ENCODE peak calls at places on chromosomes 6 and 20, in four cellular contexts. G is PC-3, R is astrocyte, X is choroid plexus epithelial cell. M is an unnamed sample.

GRCh38 chr6:120077489-120077888 is 727.9 kb upstream of the MAN1A1 start:
- DNase-seq in R (peak; percentile 1), X (peak; percentile 1), G (peak; percentile 45), M (peak; percentile 44)

GRCh38 chr6:53718597-53719460 is 53.3 kb upstream of the KLHL31 start:
- DNase-seq in G (peak; percentile 88), X (peak; percentile 85), R (peak; percentile 53), M (peak; percentile 78)

GRCh38 chr20:64055893-64056638 is 6.6 kb upstream of the SOX18 start:
- DNase-seq in X (peak; percentile 36), G (peak; percentile 10), R (no peak), M (no peak)

GRCh38 chr6:109445382-109445781 is 4.9 kb downstream of the SMPD2 start:
- DNase-seq in G (no peak), R (no peak), X (no peak), M (no peak)

GRCh38 chr6:121451250-121451649 is 15.8 kb downstream of the GJA1 start:
- DNase-seq in R (no peak), G (no peak), X (no peak), M (no peak)

GRCh38 chr6:75449625-75450206 is 43.9 kb downstream of the FILIP1 start:
- DNase-seq in X (peak; percentile 68), G (peak; percentile 65), R (peak; percentile 74), M (peak; percentile 38)

GRCh38 chr6:9761220-9761619 is 653.7 kb downstream of the TFAP2A start:
- DNase-seq in G (peak; percentile 6), X (no peak), R (no peak), M (peak; percentile 21)

GRCh38 chr6:52511572-52512151 is 65.2 kb downstream of the TRAM2 start:
- DNase-seq in G (peak; percentile 13), X (peak; percentile 57), R (peak; percentile 58), M (peak; percentile 28)

GRCh38 chr20:25090492-25091429 is 8.8 kb upstream of the VSX1 start:
- DNase-seq in X (no peak), G (peak; percentile 49), R (no peak), M (no peak)

GRCh38 chr6:41878961-41879405 is 16.2 kb downstream of the USP49 start:
- DNase-seq in R (peak; percentile 63), G (peak; percentile 65), X (peak; percentile 56), M (peak; percentile 14)

GRCh38 chr6:115612796-115613479 is 447.8 kb downstream of the FRK start:
- DNase-seq in X (no peak), R (no peak), G (no peak), M (no peak)

GRCh38 chr6:128519132-128519930 is 1.1 kb downstream of the PTPRK start:
- DNase-seq in X (peak; percentile 63), G (peak; percentile 57), R (peak; percentile 45), M (peak; percentile 55)

GRCh38 chr20:35743693-35744491 is 1.8 kb upstream of the RBM39 start:
- DNase-seq in G (no peak), X (peak; percentile 42), R (no peak), M (no peak)
- H3K4me3 ChIP-seq in G (no peak overlapping the region), X (peak overlapping the region; percentile 2), R (no peak overlapping the region), M (no peak overlapping the region)

DNA sequence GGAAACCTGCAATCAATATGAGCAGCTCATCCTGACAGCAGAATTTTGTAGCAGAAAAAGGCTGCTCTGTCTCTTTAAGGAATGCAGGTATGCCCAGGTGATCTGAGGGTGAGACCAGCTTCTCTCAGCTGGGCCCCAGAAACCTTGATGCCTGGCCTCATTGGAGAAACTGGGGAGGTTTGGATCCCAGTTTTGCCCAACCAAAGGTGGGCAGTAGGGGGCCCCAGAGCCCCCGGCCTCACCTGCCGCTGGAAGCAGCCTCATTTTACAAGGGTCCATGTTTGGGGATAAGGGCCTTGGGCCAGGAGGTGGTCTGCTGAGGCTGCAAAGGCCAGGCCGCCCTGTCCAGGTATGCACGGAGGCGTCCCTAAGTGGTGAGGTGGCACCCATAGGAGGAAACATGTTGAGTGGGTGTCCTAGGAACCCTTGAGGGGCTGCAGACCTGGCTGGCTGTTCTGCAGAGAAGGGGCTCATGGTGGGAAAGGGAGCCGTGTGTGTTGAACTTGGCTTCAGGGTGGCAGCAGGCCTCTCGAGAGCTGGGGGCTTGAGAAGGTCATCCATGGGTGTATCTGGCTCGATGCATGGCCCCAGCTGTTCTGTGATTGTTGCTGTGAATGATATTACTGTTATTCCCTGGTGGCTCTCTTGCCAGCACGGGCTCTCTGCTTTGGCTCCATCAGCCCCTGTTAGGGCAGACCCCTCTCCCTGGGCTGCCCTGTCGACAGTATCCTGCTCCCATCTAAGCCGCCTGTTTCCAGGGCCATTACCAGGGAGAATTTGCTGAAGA is 208.4 kb downstream of the CDH4 start:
- DNase-seq in G (no peak), R (no peak), X (no peak), M (no peak)
- TF ChIP-seq CTCF in G (no peak), R (no peak), X (no peak), M (no peak)

GRCh38 chr6:72623808-72624207 is 1.9 kb downstream of the KCNQ5 start:
- DNase-seq in X (no peak), R (no peak), G (no peak), M (no peak)
- H3K4me3 ChIP-seq in X (no peak overlapping the region), R (no peak overlapping the region), G (no peak overlapping the region), M (no peak overlapping the region)

GRCh38 chr6:5071216-5071615 is 13.9 kb upstream of the PPP1R3G start:
- DNase-seq in G (no peak), R (no peak), X (no peak), M (no peak)
- TF ChIP-seq CTCF in G (no peak), R (no peak), X (no peak), M (no peak)

GRCh38 chr20:9492067-9492466 is 22.3 kb upstream of the LAMP5 start:
- DNase-seq in X (no peak), G (peak; percentile 76), R (no peak), M (no peak)

GRCh38 chr20:9485614-9486325 is 28.6 kb upstream of the LAMP5 start:
- DNase-seq in R (no peak), X (no peak), G (peak; percentile 68), M (no peak)

GRCh38 chr20:9491324-9491723 is 23.1 kb upstream of the LAMP5 start:
- DNase-seq in R (no peak), X (no peak), G (no peak), M (no peak)

GRCh38 chr20:9490171-9490570 is 24.2 kb upstream of the LAMP5 start:
- DNase-seq in R (peak; percentile 4), G (no peak), X (no peak), M (no peak)

DNA sequence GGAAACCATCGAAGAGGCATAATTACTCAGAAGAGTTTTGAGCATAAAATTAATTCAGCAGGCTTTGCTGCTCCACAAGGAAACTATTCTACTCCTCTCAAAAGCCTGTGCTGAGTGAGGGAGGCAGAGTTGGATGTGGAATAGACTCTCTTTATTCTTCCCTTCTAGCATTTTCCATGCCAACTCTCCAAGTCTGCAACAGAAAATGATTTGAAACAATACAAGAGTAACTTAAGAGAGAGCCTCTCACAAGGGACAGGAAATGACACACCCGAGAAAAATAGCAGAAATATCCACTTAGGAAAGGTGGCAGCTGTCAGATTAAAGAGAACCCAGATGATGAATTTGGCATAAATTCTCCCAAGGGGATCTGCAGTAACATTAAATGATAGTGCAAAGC is 26.3 kb upstream of the LAMP5 start:
- DNase-seq in X (no peak), R (no peak), G (peak; percentile 19), M (no peak)
- H3K4me3 ChIP-seq in X (no peak overlapping the region), R (no peak overlapping the region), G (no peak overlapping the region), M (no peak overlapping the region)

GRCh38 chr6:6790891-6791290 is 202.4 kb downstream of the LY86 start:
- DNase-seq in G (peak; percentile 96), R (peak; percentile 8), X (no peak), M (peak; percentile 92)
- TF ChIP-seq CTCF in G (no peak), R (no peak), X (no peak), M (no peak)

DNA sequence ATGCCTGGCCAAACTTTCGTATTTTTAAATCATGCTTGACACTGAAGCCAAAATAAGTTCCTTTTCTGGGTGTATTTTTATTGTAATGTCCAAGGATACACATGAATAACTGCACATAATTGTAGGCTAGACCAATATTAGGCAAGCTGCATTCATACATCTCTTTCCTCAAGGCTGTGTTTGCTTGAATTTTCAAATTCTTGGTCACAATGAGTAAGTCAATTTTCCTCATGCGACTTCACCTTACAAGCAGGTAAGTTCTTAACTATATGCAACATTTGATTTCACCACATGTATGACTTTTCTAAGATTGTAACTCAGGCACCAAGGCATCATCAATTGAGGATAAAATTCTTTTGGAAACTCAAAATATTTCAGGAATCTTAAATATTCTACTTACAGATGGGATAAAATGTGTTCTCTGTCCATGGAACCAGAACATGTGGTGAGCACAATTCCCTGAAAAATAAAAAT is 112.4 kb upstream of the ZNF217 start:
- DNase-seq in X (no peak), G (peak; percentile 28), R (peak; percentile 50), M (peak; percentile 29)
- H3K4me3 ChIP-seq in X (no peak overlapping the region), G (no peak overlapping the region), R (no peak overlapping the region), M (no peak overlapping the region)

DNA sequence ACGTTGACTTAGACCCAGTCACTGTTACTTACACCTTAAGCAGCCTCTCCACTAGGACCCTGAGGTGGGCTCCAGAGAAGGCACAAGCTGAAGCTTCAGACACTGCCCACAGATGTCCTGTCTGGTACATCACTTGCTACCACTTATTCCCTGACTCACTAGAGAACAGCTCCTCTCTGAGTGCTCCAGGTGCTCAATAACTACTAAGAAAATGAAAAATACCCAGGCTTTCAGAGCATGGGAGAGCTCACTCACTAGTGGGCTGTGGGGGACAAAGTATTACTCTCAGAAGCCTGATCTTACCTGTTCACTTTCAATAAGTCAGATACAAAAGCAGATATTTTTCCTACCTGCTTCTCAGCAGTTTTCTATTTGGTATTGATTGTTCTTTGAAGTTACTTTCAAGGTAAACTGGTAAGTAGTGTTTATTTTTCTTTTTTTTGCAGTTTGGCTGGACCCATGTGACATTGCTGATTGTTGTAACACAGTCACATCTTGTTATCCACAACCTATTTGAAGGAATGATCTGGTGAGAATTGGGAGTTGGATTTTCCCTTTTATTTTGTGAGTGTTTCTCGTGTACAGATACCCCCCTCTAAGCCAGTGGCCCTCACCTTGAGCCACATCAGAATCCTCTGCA is 55.9 kb downstream of the CDS2 start:
- DNase-seq in G (no peak), X (no peak), R (no peak), M (no peak)
- TF ChIP-seq CTCF in G (no peak), X (no peak), R (no peak), M (no peak)

M was measured in epithelial cell of esophagus.